ENCODE peak calls at places on chromosomes 3 and 15, in five cellular contexts. C, R, J, I and Y are unnamed samples.
A peak's percentile ranks its signal among the peaks of the same experiment; 100 is the strongest.

GRCh38 chr15:40844543-40844981 is 714 bp downstream of the SPINT1 start:
- DNase-seq in J (no peak), C (no peak), I (peak; percentile 16), R (peak; percentile 29), Y (no peak)

GRCh38 chr3:115385935-115386334 is 237.4 kb upstream of the GAP43 start:
- DNase-seq in I (no peak), R (no peak), J (no peak), C (no peak), Y (no peak)

GRCh38 chr3:46883252-46884185 is 6.0 kb downstream of the PTH1R start:
- DNase-seq in I (no peak), J (no peak), C (no peak), R (no peak), Y (no peak)

GRCh38 chr3:139533781-139534443 is 5.6 kb downstream of the RBP1 start:
- DNase-seq in J (no peak), I (no peak), C (no peak), R (no peak), Y (no peak)

GRCh38 chr15:63079938-63080626 is 37.5 kb downstream of the TPM1 start:
- DNase-seq in C (peak; percentile 44), R (peak; percentile 47), J (no peak), I (no peak), Y (no peak)

GRCh38 chr3:128768471-128768870 is 42.5 kb downstream of the RAB7A start:
- DNase-seq in J (no peak), R (no peak), C (no peak), I (no peak), Y (no peak)

GRCh38 chr3:186132487-186132886 is 23.6 kb upstream of the ETV5 start:
- DNase-seq in I (no peak), R (no peak), J (no peak), C (no peak), Y (no peak)

GRCh38 chr3:123805504-123805903 is 78.6 kb downstream of the MYLK start:
- DNase-seq in C (no peak), I (no peak), J (no peak), R (no peak), Y (no peak)

GRCh38 chr3:196983186-196983585 is 14.6 kb upstream of the PIGZ start:
- DNase-seq in C (no peak), R (no peak), J (no peak), I (no peak), Y (no peak)

GRCh38 chr15:57064033-57064432 is 145.6 kb downstream of the TCF12 start:
- DNase-seq in J (no peak), C (no peak), R (no peak), I (no peak), Y (no peak)

GRCh38 chr3:187079090-187080022 is 59.9 kb downstream of the RPL39L start:
- DNase-seq in J (no peak), I (no peak), R (no peak), C (no peak), Y (no peak)

GRCh38 chr15:64070965-64071851 is 22.4 kb downstream of the CIAO2A start:
- DNase-seq in I (no peak), R (peak; percentile 61), J (no peak), C (peak; percentile 60), Y (peak; percentile 83)

GRCh38 chr3:177521305-177521704 is 324.0 kb upstream of the TBL1XR1 start:
- DNase-seq in C (no peak), R (no peak), I (no peak), J (peak; percentile 33), Y (no peak)

GRCh38 chr15:57358611-57359010 is 17.7 kb upstream of the CGNL1 start:
- DNase-seq in I (no peak), C (no peak), R (no peak), J (no peak), Y (no peak)

GRCh38 chr3:14303336-14304100 is 98.9 kb upstream of the SLC6A6 start:
- DNase-seq in J (no peak), R (no peak), C (no peak), I (no peak), Y (no peak)

GRCh38 chr3:134839990-134840389 is 44.9 kb downstream of the EPHB1 start:
- DNase-seq in I (no peak), J (no peak), R (no peak), C (no peak), Y (peak; percentile 32)

GRCh38 chr3:193761969-193762368 is 169.0 kb downstream of the OPA1 start:
- DNase-seq in I (no peak), C (no peak), J (no peak), R (no peak), Y (no peak)

GRCh38 chr15:61527836-61528589 is 298.9 kb upstream of the RORA start:
- DNase-seq in C (no peak), R (no peak), I (no peak), J (no peak), Y (no peak)

GRCh38 chr3:107206141-107206540 is 171.1 kb upstream of the CCDC54 start:
- DNase-seq in C (peak; percentile 36), J (peak; percentile 35), I (no peak), R (no peak), Y (no peak)

GRCh38 chr15:90561344-90562244 is 31.9 kb downstream of the CRTC3 start:
- DNase-seq in I (no peak), J (no peak), R (no peak), C (no peak), Y (peak; percentile 45)

GRCh38 chr15:43268111-43269105 is 1.7 kb upstream of the TGM5 start:
- DNase-seq in R (no peak), I (no peak), J (no peak), C (no peak), Y (no peak)

GRCh38 chr3:129462365-129462968 is 22.4 kb downstream of the IFT122 start:
- DNase-seq in C (no peak), J (no peak), R (no peak), I (no peak), Y (no peak)

GRCh38 chr3:115659253-115659652 is 35.9 kb downstream of the GAP43 start:
- DNase-seq in J (peak; percentile 4), R (no peak), C (no peak), I (no peak), Y (no peak)

GRCh38 chr3:5231067-5231466 is 43.6 kb downstream of the EDEM1 start:
- DNase-seq in J (no peak), I (no peak), C (no peak), R (no peak), Y (no peak)

GRCh38 chr3:181210275-181210674 is 220.7 kb upstream of the DNAJC19 start:
- DNase-seq in J (peak; percentile 31), C (no peak), R (no peak), I (no peak), Y (no peak)

GRCh38 chr3:73009750-73010149 is 13.1 kb downstream of the PPP4R2 start:
- DNase-seq in J (no peak), R (no peak), C (no peak), I (no peak), Y (no peak)

GRCh38 chr3:47628426-47628825 is 49.8 kb upstream of the CSPG5 start:
- DNase-seq in C (no peak), J (no peak), I (no peak), R (no peak), Y (no peak)

GRCh38 chr3:143207338-143207961 is 87.9 kb downstream of the CHST2 start:
- DNase-seq in J (peak; percentile 92), C (no peak), R (no peak), I (no peak), Y (no peak)

GRCh38 chr15:81280696-81281095 is 43.2 kb downstream of the STARD5 start:
- DNase-seq in I (no peak), J (no peak), R (no peak), C (no peak), Y (no peak)

GRCh38 chr3:14324224-14324944 is 78.0 kb upstream of the SLC6A6 start:
- DNase-seq in J (no peak), R (peak; percentile 68), I (no peak), C (no peak), Y (no peak)

GRCh38 chr15:47364671-47365141 is 352.6 kb upstream of the SEMA6D start:
- DNase-seq in C (no peak), I (no peak), R (no peak), J (no peak), Y (no peak)
- H3K9me3 ChIP-seq in C (no peaks in the 10 kb centered on the region), I (no peaks in the 10 kb centered on the region), R (no peaks in the 10 kb centered on the region), J (no peaks in the 10 kb centered on the region), Y (no peaks in the 10 kb centered on the region)

GRCh38 chr15:79919749-79920511 is 23.1 kb upstream of the MTHFS start:
- DNase-seq in J (peak; percentile 55), I (no peak), C (no peak), R (no peak), Y (no peak)

GRCh38 chr15:79919090-79919748 is 22.4 kb upstream of the MTHFS start:
- DNase-seq in J (no peak), C (no peak), R (no peak), I (no peak), Y (no peak)

GRCh38 chr15:79918278-79918677 is 21.5 kb upstream of the MTHFS start:
- DNase-seq in J (no peak), I (no peak), R (no peak), C (no peak), Y (no peak)

GRCh38 chr15:79914728-79915127 is 17.9 kb upstream of the MTHFS start:
- DNase-seq in R (no peak), I (no peak), C (no peak), J (no peak), Y (no peak)

GRCh38 chr15:79916424-79916823 is 19.6 kb upstream of the MTHFS start:
- DNase-seq in J (no peak), R (no peak), C (no peak), I (no peak), Y (no peak)
- H3K9me3 ChIP-seq in J (peaks cover 77% of the 10 kb centered on the region), R (peaks cover 65% of the 10 kb centered on the region), C (peaks cover 79% of the 10 kb centered on the region), I (peaks cover 87% of the 10 kb centered on the region), Y (peaks cover 64% of the 10 kb centered on the region)

GRCh38 chr15:27429577-27429976 is 458.6 kb downstream of the GABRG3 start:
- DNase-seq in J (no peak), R (no peak), I (no peak), C (no peak), Y (no peak)
- H3K9me3 ChIP-seq in J (no peaks in the 10 kb centered on the region), R (no peaks in the 10 kb centered on the region), I (peaks cover 6% of the 10 kb centered on the region), C (peaks cover 33% of the 10 kb centered on the region), Y (no peaks in the 10 kb centered on the region)

GRCh38 chr15:20652914-20653313 is 111.3 kb upstream of the GOLGA6L6 start:
- DNase-seq in J (no peak), I (no peak), R (no peak), C (no peak), Y (no peak)
- H3K9me3 ChIP-seq in J (no peaks in the 10 kb centered on the region), I (no peaks in the 10 kb centered on the region), R (no peaks in the 10 kb centered on the region), C (peaks cover 10% of the 10 kb centered on the region), Y (no peaks in the 10 kb centered on the region)

GRCh38 chr3:114151091-114151490 is 27.8 kb downstream of the DRD3 start:
- DNase-seq in J (no peak), I (no peak), R (no peak), C (no peak), Y (no peak)
- H3K9me3 ChIP-seq in J (no peaks in the 10 kb centered on the region), I (no peaks in the 10 kb centered on the region), R (no peaks in the 10 kb centered on the region), C (no peaks in the 10 kb centered on the region), Y (no peaks in the 10 kb centered on the region)

DNA sequence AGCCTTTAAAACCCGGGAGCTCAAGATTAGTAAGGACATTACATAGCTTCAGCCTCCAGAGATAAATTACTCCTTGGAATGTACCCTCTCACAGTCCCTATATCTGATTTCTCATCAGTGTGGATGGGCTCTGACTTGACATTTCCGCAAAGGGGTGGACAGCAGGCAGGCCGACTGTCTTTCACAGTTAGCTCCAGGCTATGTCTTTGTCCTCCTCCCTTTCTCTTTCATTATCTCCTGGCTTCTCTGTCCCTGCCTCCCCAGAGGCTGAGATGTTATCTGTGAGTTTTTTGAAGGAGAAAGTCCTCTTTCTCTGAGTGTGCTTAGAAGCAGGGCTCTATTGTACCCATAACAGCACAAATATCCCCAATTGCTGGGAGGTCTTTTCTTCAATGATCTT is 776.3 kb downstream of the AGBL1 start:
- DNase-seq in I (no peak), J (no peak), R (no peak), C (no peak), Y (no peak)
- H3K9me3 ChIP-seq in I (no peaks in the 10 kb centered on the region), J (no peaks in the 10 kb centered on the region), R (no peaks in the 10 kb centered on the region), C (no peaks in the 10 kb centered on the region), Y (no peaks in the 10 kb centered on the region)